ENCODE peak calls at places on chromosomes 12 and 14, in eight cellular contexts. One of them, this sample, is unnamed. For H4K20me1 and H3K4me1, the result is how much of the 10 kb centered on the place peaks cover.

GRCh38 chr14:35558680-35559079 is 24.7 kb downstream of the INSM2 start:
- DNase-seq in astrocyte: no peak
- DNase-seq in DND-41: no peak
- DNase-seq in PC-3: no peak
- DNase-seq in IMR-90: no peak
- DNase-seq in GM23338: peak
- DNase-seq in osteoblast: no peak
- DNase-seq in hepatocyte: no peak
- DNase-seq in this sample: no peak

GRCh38 chr12:80627773-80628172 is 79.7 kb upstream of the MYF6 start:
- DNase-seq in astrocyte: peak
- DNase-seq in DND-41: no peak
- DNase-seq in PC-3: peak
- DNase-seq in IMR-90: peak
- DNase-seq in GM23338: no peak
- DNase-seq in osteoblast: peak
- DNase-seq in hepatocyte: no peak
- DNase-seq in this sample: peak

GRCh38 chr12:98453070-98453469 is 62.3 kb upstream of the TMPO start:
- DNase-seq in astrocyte: peak
- DNase-seq in DND-41: no peak
- DNase-seq in PC-3: no peak
- DNase-seq in IMR-90: no peak
- DNase-seq in GM23338: no peak
- DNase-seq in osteoblast: peak
- DNase-seq in hepatocyte: no peak
- DNase-seq in this sample: peak

GRCh38 chr12:52120951-52121847 is 41.7 kb downstream of the SMIM41 start:
- DNase-seq in astrocyte: peak
- DNase-seq in DND-41: no peak
- DNase-seq in PC-3: peak
- DNase-seq in IMR-90: peak
- DNase-seq in GM23338: no peak
- DNase-seq in osteoblast: no peak
- DNase-seq in hepatocyte: no peak
- DNase-seq in this sample: peak

GRCh38 chr14:50113381-50113811 is 3.0 kb downstream of the VCPKMT start:
- DNase-seq in astrocyte: no peak
- DNase-seq in DND-41: no peak
- DNase-seq in PC-3: no peak
- DNase-seq in IMR-90: no peak
- DNase-seq in GM23338: no peak
- DNase-seq in osteoblast: no peak
- DNase-seq in hepatocyte: no peak
- DNase-seq in this sample: no peak

GRCh38 chr12:92581579-92581978 is 121.2 kb upstream of the PLEKHG7 start:
- DNase-seq in astrocyte: no peak
- DNase-seq in DND-41: no peak
- DNase-seq in PC-3: no peak
- DNase-seq in IMR-90: no peak
- DNase-seq in GM23338: no peak
- DNase-seq in osteoblast: no peak
- DNase-seq in hepatocyte: no peak
- DNase-seq in this sample: no peak

GRCh38 chr14:104689620-104690265 is 325 bp downstream of the INF2 start:
- DNase-seq in astrocyte: no peak
- DNase-seq in DND-41: peak
- DNase-seq in PC-3: peak
- DNase-seq in IMR-90: no peak
- DNase-seq in GM23338: no peak
- DNase-seq in osteoblast: peak
- DNase-seq in hepatocyte: no peak
- DNase-seq in this sample: no peak

GRCh38 chr12:68792952-68793351 is 15.0 kb upstream of the MDM2 start:
- DNase-seq in astrocyte: no peak
- DNase-seq in DND-41: no peak
- DNase-seq in PC-3: peak
- DNase-seq in IMR-90: peak
- DNase-seq in GM23338: peak
- DNase-seq in osteoblast: peak
- DNase-seq in hepatocyte: no peak
- DNase-seq in this sample: no peak

GRCh38 chr12:6078378-6079083 is 45.9 kb downstream of the VWF start:
- DNase-seq in astrocyte: peak
- DNase-seq in DND-41: no peak
- DNase-seq in PC-3: no peak
- DNase-seq in IMR-90: no peak
- DNase-seq in GM23338: no peak
- DNase-seq in osteoblast: peak
- DNase-seq in hepatocyte: no peak
- DNase-seq in this sample: no peak

GRCh38 chr12:29537292-29537691 is 39.8 kb upstream of the OVCH1 start:
- DNase-seq in astrocyte: peak
- DNase-seq in DND-41: no peak
- DNase-seq in PC-3: peak
- DNase-seq in IMR-90: peak
- DNase-seq in GM23338: no peak
- DNase-seq in osteoblast: no peak
- DNase-seq in hepatocyte: no peak
- DNase-seq in this sample: peak

GRCh38 chr14:41668346-41668745 is 61.7 kb downstream of the LRFN5 start:
- DNase-seq in astrocyte: peak
- DNase-seq in DND-41: no peak
- DNase-seq in PC-3: no peak
- DNase-seq in IMR-90: no peak
- DNase-seq in GM23338: no peak
- DNase-seq in osteoblast: no peak
- DNase-seq in hepatocyte: no peak
- DNase-seq in this sample: peak

GRCh38 chr12:64673490-64674169 is 63.3 kb downstream of the RASSF3 start:
- DNase-seq in astrocyte: peak
- DNase-seq in DND-41: no peak
- DNase-seq in PC-3: no peak
- DNase-seq in IMR-90: peak
- DNase-seq in GM23338: no peak
- DNase-seq in osteoblast: no peak
- DNase-seq in hepatocyte: no peak
- DNase-seq in this sample: peak

GRCh38 chr14:104111301-104112112 is 26.0 kb downstream of the ASPG start:
- DNase-seq in astrocyte: no peak
- DNase-seq in DND-41: no peak
- DNase-seq in PC-3: no peak
- DNase-seq in IMR-90: no peak
- DNase-seq in GM23338: no peak
- DNase-seq in osteoblast: peak
- DNase-seq in hepatocyte: no peak
- DNase-seq in this sample: no peak

GRCh38 chr14:101721111-101721510 is 40.4 kb upstream of the PPP2R5C start:
- DNase-seq in astrocyte: no peak
- DNase-seq in DND-41: no peak
- DNase-seq in PC-3: no peak
- DNase-seq in IMR-90: no peak
- DNase-seq in GM23338: no peak
- DNase-seq in osteoblast: no peak
- DNase-seq in hepatocyte: no peak
- DNase-seq in this sample: no peak

GRCh38 chr14:101716956-101717662 is 44.4 kb upstream of the PPP2R5C start:
- DNase-seq in astrocyte: no peak
- DNase-seq in DND-41: no peak
- DNase-seq in PC-3: no peak
- DNase-seq in IMR-90: no peak
- DNase-seq in GM23338: no peak
- DNase-seq in osteoblast: peak
- DNase-seq in hepatocyte: no peak
- DNase-seq in this sample: no peak

GRCh38 chr14:101717663-101718490 is 43.6 kb upstream of the PPP2R5C start:
- DNase-seq in astrocyte: no peak
- DNase-seq in DND-41: no peak
- DNase-seq in PC-3: no peak
- DNase-seq in IMR-90: no peak
- DNase-seq in GM23338: no peak
- DNase-seq in osteoblast: peak
- DNase-seq in hepatocyte: no peak
- DNase-seq in this sample: no peak

GRCh38 chr14:101719708-101720107 is 41.8 kb upstream of the PPP2R5C start:
- DNase-seq in astrocyte: no peak
- DNase-seq in DND-41: no peak
- DNase-seq in PC-3: no peak
- DNase-seq in IMR-90: no peak
- DNase-seq in GM23338: peak
- DNase-seq in osteoblast: peak
- DNase-seq in hepatocyte: no peak
- DNase-seq in this sample: no peak

DNA sequence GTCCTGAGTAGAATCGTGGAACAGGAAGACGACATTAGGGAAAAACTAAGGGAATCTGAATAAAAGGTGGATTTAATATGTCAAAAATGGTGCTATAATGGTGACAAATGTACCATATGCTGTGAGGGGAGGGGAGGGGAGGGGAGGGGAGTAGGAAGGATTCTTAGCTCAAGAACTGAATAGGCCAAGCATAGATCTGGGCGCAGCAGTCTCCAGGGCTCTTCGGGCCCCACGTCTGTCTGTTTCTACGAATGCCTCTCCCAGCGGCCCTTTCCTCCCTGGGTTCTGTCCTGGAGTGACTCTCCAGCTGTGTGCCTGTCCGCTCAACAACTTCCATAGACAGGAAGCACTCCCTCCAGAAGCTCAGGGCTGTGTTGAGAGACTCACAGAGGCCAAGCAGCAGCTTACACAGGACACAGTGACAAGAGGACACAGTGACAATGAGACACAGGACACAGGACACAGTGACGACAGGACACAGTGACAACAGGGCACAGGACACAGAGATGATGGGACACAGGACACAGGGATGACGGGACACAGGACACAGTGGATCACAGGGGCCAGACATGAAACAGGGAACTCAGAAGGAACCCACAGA is 42.4 kb upstream of the PPP2R5C start:
- DNase-seq in astrocyte: no peak
- DNase-seq in DND-41: no peak
- DNase-seq in PC-3: no peak
- DNase-seq in IMR-90: no peak
- DNase-seq in GM23338: no peak
- DNase-seq in osteoblast: peak
- DNase-seq in hepatocyte: no peak
- DNase-seq in this sample: no peak
- H2AFZ ChIP-seq in astrocyte: no peak
- H2AFZ ChIP-seq in DND-41: no peak
- H2AFZ ChIP-seq in PC-3: no peak
- H2AFZ ChIP-seq in IMR-90: peak
- H2AFZ ChIP-seq in GM23338: peak
- H2AFZ ChIP-seq in osteoblast: no peak
- H2AFZ ChIP-seq in hepatocyte: no peak
- H2AFZ ChIP-seq in this sample: no peak

GRCh38 chr14:103050935-103051334 is 6.4 kb downstream of the CDC42BPB start:
- DNase-seq in astrocyte: no peak
- DNase-seq in DND-41: no peak
- DNase-seq in PC-3: no peak
- DNase-seq in IMR-90: no peak
- DNase-seq in GM23338: no peak
- DNase-seq in osteoblast: no peak
- DNase-seq in hepatocyte: no peak
- DNase-seq in this sample: no peak
- H4K20me1 ChIP-seq in astrocyte: half or more
- H4K20me1 ChIP-seq in DND-41: under half
- H4K20me1 ChIP-seq in PC-3: under half
- H4K20me1 ChIP-seq in IMR-90: half or more
- H4K20me1 ChIP-seq in GM23338: half or more
- H4K20me1 ChIP-seq in osteoblast: half or more
- H4K20me1 ChIP-seq in hepatocyte: half or more
- H4K20me1 ChIP-seq in this sample: under half

GRCh38 chr14:99734406-99735051 is 50.4 kb downstream of the CYP46A1 start:
- DNase-seq in astrocyte: no peak
- DNase-seq in DND-41: no peak
- DNase-seq in PC-3: no peak
- DNase-seq in IMR-90: no peak
- DNase-seq in GM23338: no peak
- DNase-seq in osteoblast: peak
- DNase-seq in hepatocyte: no peak
- DNase-seq in this sample: no peak

GRCh38 chr14:99733551-99734405 is 49.7 kb downstream of the CYP46A1 start:
- DNase-seq in astrocyte: no peak
- DNase-seq in DND-41: no peak
- DNase-seq in PC-3: no peak
- DNase-seq in IMR-90: no peak
- DNase-seq in GM23338: no peak
- DNase-seq in osteoblast: peak
- DNase-seq in hepatocyte: no peak
- DNase-seq in this sample: no peak

GRCh38 chr14:99731536-99732435 is 47.7 kb downstream of the CYP46A1 start:
- DNase-seq in astrocyte: no peak
- DNase-seq in DND-41: no peak
- DNase-seq in PC-3: no peak
- DNase-seq in IMR-90: no peak
- DNase-seq in GM23338: no peak
- DNase-seq in osteoblast: peak
- DNase-seq in hepatocyte: no peak
- DNase-seq in this sample: no peak

GRCh38 chr14:99732436-99733220 is 48.5 kb downstream of the CYP46A1 start:
- DNase-seq in astrocyte: no peak
- DNase-seq in DND-41: no peak
- DNase-seq in PC-3: no peak
- DNase-seq in IMR-90: no peak
- DNase-seq in GM23338: no peak
- DNase-seq in osteoblast: peak
- DNase-seq in hepatocyte: no peak
- DNase-seq in this sample: no peak

GRCh38 chr14:99733221-99733550 is 49.1 kb downstream of the CYP46A1 start:
- DNase-seq in astrocyte: no peak
- DNase-seq in DND-41: no peak
- DNase-seq in PC-3: no peak
- DNase-seq in IMR-90: no peak
- DNase-seq in GM23338: no peak
- DNase-seq in osteoblast: peak
- DNase-seq in hepatocyte: no peak
- DNase-seq in this sample: no peak
- H3K4me1 ChIP-seq in astrocyte: under half
- H3K4me1 ChIP-seq in DND-41: under half
- H3K4me1 ChIP-seq in PC-3: under half
- H3K4me1 ChIP-seq in IMR-90: under half
- H3K4me1 ChIP-seq in GM23338: under half
- H3K4me1 ChIP-seq in osteoblast: under half
- H3K4me1 ChIP-seq in hepatocyte: under half
- H3K4me1 ChIP-seq in this sample: under half

DNA sequence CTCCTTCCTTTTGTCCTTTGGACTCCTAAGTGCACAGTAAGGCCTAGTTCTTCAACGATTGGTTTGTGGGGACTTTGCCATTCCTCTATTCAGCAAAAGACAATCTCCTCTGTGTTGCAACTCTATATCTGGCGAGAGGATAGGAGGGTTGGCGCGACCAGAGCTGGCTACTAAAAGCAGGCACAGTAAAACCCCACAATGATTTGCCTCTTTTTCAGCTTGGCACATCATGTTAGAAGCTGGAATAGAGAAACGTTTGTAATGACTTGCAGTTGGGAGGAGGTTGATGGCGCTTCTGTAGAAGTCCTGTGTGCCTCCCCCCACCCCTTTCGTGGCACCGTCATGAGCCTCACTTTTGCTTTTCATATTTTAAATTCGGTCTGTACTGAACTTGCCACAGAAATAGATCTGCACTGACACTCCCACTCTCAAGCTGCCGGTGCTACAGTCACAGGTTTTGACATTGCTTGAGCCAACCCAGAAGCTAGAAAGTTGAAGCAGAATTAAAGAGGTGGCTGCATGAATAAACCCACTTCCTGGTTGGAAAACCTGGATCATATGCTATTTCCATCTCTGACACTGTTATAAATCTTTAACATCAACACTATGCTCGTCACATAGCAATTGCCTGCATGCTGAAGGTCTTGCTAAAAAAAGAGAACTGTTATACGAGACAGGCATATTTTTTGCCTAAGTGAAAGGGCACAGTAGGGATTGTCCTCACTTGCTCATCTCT is 315.3 kb upstream of the PRICKLE1 start:
- DNase-seq in astrocyte: no peak
- DNase-seq in DND-41: no peak
- DNase-seq in PC-3: no peak
- DNase-seq in IMR-90: no peak
- DNase-seq in GM23338: no peak
- DNase-seq in osteoblast: no peak
- DNase-seq in hepatocyte: no peak
- DNase-seq in this sample: no peak
- H2AFZ ChIP-seq in astrocyte: no peak
- H2AFZ ChIP-seq in DND-41: no peak
- H2AFZ ChIP-seq in PC-3: no peak
- H2AFZ ChIP-seq in IMR-90: no peak
- H2AFZ ChIP-seq in GM23338: peak
- H2AFZ ChIP-seq in osteoblast: no peak
- H2AFZ ChIP-seq in hepatocyte: no peak
- H2AFZ ChIP-seq in this sample: no peak

This sample was measured in fibroblast of lung.